ENCODE peak calls at places on chromosomes 2 and 18, in five cellular contexts. N, G, J, Q and C are unnamed samples.

GRCh38 chr18:70371085-70371735 is 82.4 kb downstream of the SOCS6 start:
- DNase-seq in N (no peak), G (no peak), J (no peak), Q (no peak), C (no peak)

GRCh38 chr2:20424300-20425290 is 22.3 kb upstream of the RHOB start:
- DNase-seq in N (peak), G (peak), J (no peak), Q (no peak), C (no peak)

GRCh38 chr18:80196528-80197320 is 50.6 kb downstream of the PARD6G start:
- DNase-seq in N (no peak), G (no peak), J (peak), Q (no peak), C (no peak)

GRCh38 chr18:48460929-48461583 is 51.9 kb upstream of the ZBTB7C start:
- DNase-seq in N (no peak), G (no peak), J (no peak), Q (no peak), C (no peak)

GRCh38 chr18:11960743-11961380 is 20.4 kb upstream of the IMPA2 start:
- DNase-seq in N (no peak), G (no peak), J (no peak), Q (no peak), C (no peak)

GRCh38 chr2:42801388-42801787 is 9.0 kb upstream of the HAAO start:
- DNase-seq in N (no peak), G (no peak), J (no peak), Q (no peak), C (no peak)

GRCh38 chr2:47250576-47251403 is 95.7 kb upstream of the STPG4 start:
- DNase-seq in N (no peak), G (no peak), J (no peak), Q (no peak), C (no peak)

GRCh38 chr18:58671122-58671940 is at the start of gene MALT1:
- DNase-seq in N (peak), G (peak), J (peak), Q (peak), C (no peak)

GRCh38 chr18:26747131-26747475 is 118.4 kb downstream of the AQP4 start:
- DNase-seq in N (no peak), G (no peak), J (no peak), Q (no peak), C (no peak)

GRCh38 chr18:79493801-79494211 is 98.1 kb downstream of the NFATC1 start:
- DNase-seq in N (no peak), G (no peak), J (no peak), Q (no peak), C (no peak)

GRCh38 chr2:68292108-68292710 is 27.5 kb downstream of the CNRIP1 start:
- DNase-seq in N (no peak), G (no peak), J (no peak), Q (peak), C (no peak)

GRCh38 chr2:80529466-80530165 is 225.1 kb upstream of the LRRTM1 start:
- DNase-seq in N (no peak), G (no peak), J (no peak), Q (no peak), C (no peak)

GRCh38 chr2:159249955-159250723 is 36.4 kb downstream of the WDSUB1 start:
- DNase-seq in N (peak), G (no peak), J (peak), Q (no peak), C (peak)

GRCh38 chr2:8513601-8514273 is 168.1 kb upstream of the ID2 start:
- DNase-seq in N (no peak), G (no peak), J (no peak), Q (no peak), C (no peak)

GRCh38 chr2:44510246-44510645 is 148.5 kb downstream of the CAMKMT start:
- DNase-seq in N (no peak), G (no peak), J (no peak), Q (no peak), C (no peak)

GRCh38 chr18:78457011-78457410 is 522.6 kb upstream of the SALL3 start:
- DNase-seq in N (no peak), G (no peak), J (no peak), Q (no peak), C (no peak)

GRCh38 chr2:73979021-73979420 is 5.7 kb upstream of the TET3 start:
- DNase-seq in N (no peak), G (no peak), J (no peak), Q (no peak), C (no peak)

GRCh38 chr2:168626610-168627009 is 170.5 kb downstream of the CERS6 start:
- DNase-seq in N (no peak), G (no peak), J (no peak), Q (no peak), C (no peak)

GRCh38 chr2:233048569-233049193 is 11.5 kb upstream of the INPP5D start:
- DNase-seq in N (no peak), G (no peak), J (no peak), Q (no peak), C (no peak)

GRCh38 chr2:207320381-207321159 is 154.8 kb upstream of the KLF7 start:
- DNase-seq in N (no peak), G (no peak), J (no peak), Q (no peak), C (no peak)

GRCh38 chr2:63054812-63055509 is 4.3 kb downstream of the OTX1 start:
- DNase-seq in N (no peak), G (no peak), J (no peak), Q (no peak), C (no peak)

GRCh38 chr2:197958592-197958991 is 154.2 kb downstream of the PLCL1 start:
- DNase-seq in N (no peak), G (no peak), J (no peak), Q (no peak), C (no peak)

GRCh38 chr2:179686718-179687342 is 174.6 kb downstream of the ZNF385B start:
- DNase-seq in N (no peak), G (no peak), J (no peak), Q (no peak), C (no peak)

GRCh38 chr18:111292-112014 is 46.9 kb upstream of the USP14 start:
- DNase-seq in N (peak), G (no peak), J (peak), Q (peak), C (peak)

GRCh38 chr2:105841551-105841950 is 96.8 kb downstream of the NCK2 start:
- DNase-seq in N (no peak), G (no peak), J (no peak), Q (no peak), C (no peak)

GRCh38 chr2:54560146-54560881 is 104.2 kb downstream of the SPTBN1 start:
- DNase-seq in N (no peak), G (no peak), J (peak), Q (peak), C (no peak)

GRCh38 chr2:46663614-46664013 is 184.2 kb downstream of the TMEM247 start:
- DNase-seq in N (peak), G (no peak), J (no peak), Q (no peak), C (no peak)

GRCh38 chr2:216838146-216838545 is 21.7 kb downstream of the TNP1 start:
- DNase-seq in N (peak), G (no peak), J (no peak), Q (no peak), C (no peak)

GRCh38 chr2:170719810-170720209 is 4.7 kb downstream of the SP5 start:
- DNase-seq in N (no peak), G (no peak), J (no peak), Q (no peak), C (no peak)

GRCh38 chr2:172098650-172099471 is 3.8 kb downstream of the DLX2 start:
- DNase-seq in N (no peak), G (no peak), J (no peak), Q (peak), C (peak)
- H3K4me3 ChIP-seq in N (peak), G (peak), J (no peak), Q (peak), C (peak)

GRCh38 chr2:133171396-133172004 is 396.8 kb downstream of the NCKAP5 start:
- DNase-seq in N (peak), G (peak), J (no peak), Q (peak), C (peak)
- TF ChIP-seq CTCF in N (no peak), G (peak), J (peak), Q (peak), C (peak)

DNA sequence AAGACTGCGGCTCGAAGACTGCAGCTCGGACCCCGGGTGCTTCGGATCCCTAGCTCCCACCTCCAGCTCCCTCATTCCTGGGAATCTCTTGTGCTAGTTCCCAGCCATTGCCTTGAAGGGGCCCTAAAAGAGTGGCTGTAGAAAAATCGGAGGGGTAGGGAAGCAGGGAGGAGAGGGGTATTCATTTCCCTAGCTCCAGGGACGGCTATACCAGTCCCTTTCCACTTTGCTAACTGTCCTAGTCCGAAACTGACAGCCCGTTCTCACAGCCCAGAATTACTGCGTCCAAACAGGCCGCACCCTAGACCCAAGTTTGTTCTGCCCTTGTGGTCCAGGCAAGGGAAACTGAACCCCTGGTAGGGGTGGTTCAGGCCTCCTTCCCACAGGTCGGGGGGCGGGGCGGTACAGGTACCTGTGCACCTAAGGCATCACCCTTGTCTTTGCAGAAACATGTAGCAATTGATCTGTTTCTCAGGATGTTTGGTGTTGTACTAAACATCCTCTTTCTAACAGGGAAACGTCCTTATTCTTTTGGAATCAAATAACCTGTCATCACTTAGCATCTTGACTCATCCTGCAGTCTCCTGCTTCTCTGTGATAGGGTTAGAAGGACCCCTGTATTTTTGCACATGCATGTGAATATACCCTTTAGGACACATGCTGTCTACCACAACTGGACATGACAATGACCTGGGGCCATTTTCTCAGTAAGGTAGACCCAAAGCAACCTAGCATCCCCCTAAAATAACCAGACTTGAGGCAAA is 4.0 kb downstream of the EMX1 start:
- DNase-seq in N (no peak), G (no peak), J (no peak), Q (no peak), C (no peak)
- H3K4me3 ChIP-seq in N (no peak), G (no peak), J (no peak), Q (no peak), C (no peak)

GRCh38 chr2:135043345-135043744 is 3.9 kb downstream of the MAP3K19 start:
- DNase-seq in N (no peak), G (no peak), J (no peak), Q (no peak), C (no peak)
- TF ChIP-seq CTCF in N (peak), G (peak), J (no peak), Q (peak), C (peak)

GRCh38 chr2:204264068-204264693 is 281.1 kb upstream of the PARD3B start:
- DNase-seq in N (no peak), G (no peak), J (no peak), Q (no peak), C (no peak)
- H3K4me3 ChIP-seq in N (no peak), G (no peak), J (no peak), Q (no peak), C (no peak)

GRCh38 chr2:192288290-192288689 is 93.6 kb upstream of the TMEFF2 start:
- DNase-seq in N (no peak), G (no peak), J (no peak), Q (no peak), C (no peak)

GRCh38 chr2:192283450-192283849 is 88.7 kb upstream of the TMEFF2 start:
- DNase-seq in N (no peak), G (no peak), J (no peak), Q (no peak), C (no peak)

DNA sequence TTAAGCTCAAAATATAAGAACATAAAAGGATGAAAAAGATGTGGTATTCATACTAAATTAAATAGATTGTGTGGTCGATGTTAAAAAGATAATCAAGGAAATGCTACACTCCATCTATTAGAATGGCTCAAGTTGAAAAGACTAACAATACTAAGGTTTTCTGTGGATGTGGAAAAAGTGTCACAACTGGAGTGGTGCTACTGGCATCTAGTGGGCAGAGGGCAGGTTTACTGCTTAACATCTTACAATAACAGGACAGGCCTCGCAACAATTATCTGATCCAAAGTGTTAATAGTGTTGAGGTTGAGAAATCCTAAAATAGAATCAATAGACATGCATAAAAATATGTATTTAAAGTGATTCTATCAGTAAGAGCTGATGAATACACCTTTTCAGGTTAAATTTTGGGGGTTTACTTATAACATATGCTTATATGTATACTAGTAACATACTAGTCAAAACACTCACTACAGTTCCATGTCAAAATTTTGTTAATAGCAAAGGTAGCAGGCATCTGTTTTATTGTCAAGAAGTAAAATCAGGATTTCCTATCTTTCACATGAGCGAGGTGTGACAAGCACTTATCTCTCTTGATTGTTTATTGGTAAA is 91.5 kb upstream of the TMEFF2 start:
- DNase-seq in N (no peak), G (no peak), J (no peak), Q (no peak), C (no peak)
- TF ChIP-seq CTCF in N (no peak), G (peak), J (no peak), Q (peak), C (peak)